ENCODE peak calls at places on chromosomes 5 and 9, in four cellular contexts. P, F, U and M are unnamed samples.

GRCh38 chr9:123960366-123960765 is 30.4 kb upstream of the DENND1A start:
- DNase-seq in P (no peak), F (no peak), U (no peak), M (no peak)

GRCh38 chr5:58188287-58188651 is 271.6 kb downstream of the PLK2 start:
- DNase-seq in P (peak), F (no peak), U (peak), M (no peak)

GRCh38 chr5:74641014-74641777 is 668 bp upstream of the ENC1 start:
- DNase-seq in P (peak), F (peak), U (peak), M (peak)

GRCh38 chr9:131312822-131313770 is 23.6 kb downstream of the PLPP7 start:
- DNase-seq in P (no peak), F (no peak), U (no peak), M (peak)

GRCh38 chr5:61162010-61162831 is at the start of gene SMIM15:
- DNase-seq in P (peak), F (peak), U (peak), M (peak)

GRCh38 chr5:160450164-160450932 is 28.7 kb downstream of the PTTG1 start:
- DNase-seq in P (peak), F (no peak), U (no peak), M (no peak)

GRCh38 chr5:154238776-154239481 is 48.4 kb downstream of the GALNT10 start:
- DNase-seq in P (peak), F (no peak), U (no peak), M (no peak)

GRCh38 chr9:136856541-136857141 is 4.5 kb downstream of the MAMDC4 start:
- DNase-seq in P (no peak), F (no peak), U (no peak), M (peak)

GRCh38 chr5:169856571-169856970 is 123.7 kb downstream of the INSYN2B start:
- DNase-seq in P (peak), F (no peak), U (peak), M (no peak)

GRCh38 chr5:135350536-135350935 is 48.5 kb downstream of the MACROH2A1 start:
- DNase-seq in P (no peak), F (no peak), U (no peak), M (no peak)

GRCh38 chr9:35790385-35791291 is 753 bp upstream of the NPR2 start:
- DNase-seq in P (peak), F (peak), U (peak), M (peak)

GRCh38 chr5:1510631-1511030 is 13.1 kb downstream of the LPCAT1 start:
- DNase-seq in P (no peak), F (no peak), U (no peak), M (no peak)

GRCh38 chr5:35859101-35859661 is 2.5 kb downstream of the IL7R start:
- DNase-seq in P (peak), F (peak), U (peak), M (no peak)

GRCh38 chr9:112299514-112299913 is 33.9 kb downstream of the PTBP3 start:
- DNase-seq in P (peak), F (no peak), U (peak), M (no peak)

GRCh38 chr5:111142932-111143331 is 50.8 kb downstream of the WDR36 start:
- DNase-seq in P (peak), F (no peak), U (peak), M (no peak)

GRCh38 chr5:36686881-36687280 is 80.5 kb downstream of the SLC1A3 start:
- DNase-seq in P (no peak), F (no peak), U (no peak), M (no peak)

GRCh38 chr9:3875371-3876132 is 349.8 kb upstream of the RFX3 start:
- DNase-seq in P (peak), F (no peak), U (peak), M (no peak)

GRCh38 chr5:141208478-141208877 is at the start of gene PCDHB12:
- DNase-seq in P (peak), F (no peak), U (no peak), M (no peak)

GRCh38 chr9:114895605-114896004 is 34.8 kb downstream of the TNFSF8 start:
- DNase-seq in P (no peak), F (no peak), U (peak), M (no peak)

GRCh38 chr9:128552744-128553221 is 396 bp downstream of the SPTAN1 start:
- DNase-seq in P (peak), F (peak), U (no peak), M (peak)

GRCh38 chr9:130666393-130667116 is 2.2 kb downstream of the PRDM12 start:
- DNase-seq in P (no peak), F (no peak), U (no peak), M (no peak)

GRCh38 chr5:66933066-66933465 is 263.5 kb downstream of the CD180 start:
- DNase-seq in P (peak), F (no peak), U (peak), M (no peak)

GRCh38 chr5:42810905-42811590 is 644 bp downstream of the SELENOP start:
- DNase-seq in P (no peak), F (no peak), U (peak), M (no peak)

GRCh38 chr5:60207031-60207430 is 313.5 kb upstream of the PDE4D start:
- DNase-seq in P (no peak), F (no peak), U (no peak), M (no peak)

GRCh38 chr9:107635137-107635802 is 145.7 kb upstream of the KLF4 start:
- DNase-seq in P (no peak), F (no peak), U (peak), M (no peak)

GRCh38 chr9:26685857-26686256 is 206.7 kb downstream of the CAAP1 start:
- DNase-seq in P (no peak), F (no peak), U (no peak), M (no peak)

GRCh38 chr5:77560677-77561263 is 68.7 kb upstream of the WDR41 start:
- DNase-seq in P (peak), F (peak), U (peak), M (no peak)

GRCh38 chr9:16704489-16705111 is 165.9 kb downstream of the BNC2 start:
- DNase-seq in P (no peak), F (no peak), U (peak), M (peak)

GRCh38 chr9:3549243-3549642 is 23.4 kb upstream of the RFX3 start:
- DNase-seq in P (no peak), F (no peak), U (no peak), M (no peak)

GRCh38 chr5:167945542-167946384 is 345.7 kb upstream of the WWC1 start:
- DNase-seq in P (no peak), F (no peak), U (peak), M (no peak)
- H3K9ac ChIP-seq in P (no peak), F (no peak), U (no peak), M (no peak)

DNA sequence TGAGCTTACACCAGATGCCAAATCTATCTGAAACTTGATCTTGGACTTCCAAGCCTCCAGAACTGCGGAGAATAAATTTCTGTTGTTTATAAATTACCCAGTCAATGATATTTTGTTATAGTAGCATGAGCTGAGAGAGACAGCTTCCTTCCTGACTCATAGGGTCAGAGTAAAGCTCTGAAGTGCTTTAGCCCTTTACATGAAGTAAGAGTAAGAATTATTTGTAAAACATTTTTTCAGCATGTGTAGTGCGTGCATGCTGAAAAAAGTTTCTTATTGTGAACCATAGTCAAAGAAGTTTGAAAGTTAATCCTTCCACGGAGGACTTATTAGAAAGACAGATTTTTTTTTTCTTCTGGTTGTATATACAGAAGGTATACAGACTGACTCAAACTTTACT is 172.4 kb downstream of the DMRT2 start:
- DNase-seq in P (no peak), F (no peak), U (peak), M (no peak)
- H3K9ac ChIP-seq in P (no peak), F (no peak), U (no peak), M (no peak)

GRCh38 chr9:88006511-88007290 is 32.4 kb upstream of the CDK20 start:
- DNase-seq in P (no peak), F (no peak), U (no peak), M (no peak)
- H3K9ac ChIP-seq in P (no peak), F (no peak), U (no peak), M (no peak)

DNA sequence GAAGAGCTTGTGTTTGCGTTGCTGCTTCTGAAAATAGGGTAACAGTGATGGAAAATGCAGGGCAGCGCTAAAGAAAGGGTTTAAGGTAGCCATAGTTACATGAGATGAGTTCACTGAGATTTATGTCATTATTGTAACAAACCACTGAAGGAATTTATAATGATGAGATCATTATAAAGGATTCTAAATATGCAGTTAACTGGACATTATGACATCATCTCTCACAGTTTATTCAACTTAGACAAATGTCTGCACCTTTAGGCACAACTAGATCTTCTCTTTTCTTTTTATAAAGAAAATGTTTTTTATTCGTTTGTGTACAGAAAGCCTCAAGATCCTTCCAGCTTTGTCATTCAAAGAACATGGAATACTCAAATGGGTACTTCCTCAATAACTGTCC is 291.5 kb upstream of the SMARCA2 start:
- DNase-seq in P (no peak), F (no peak), U (no peak), M (no peak)
- H3K9ac ChIP-seq in P (no peak), F (no peak), U (no peak), M (no peak)

GRCh38 chr5:107464403-107464802 is 206.3 kb downstream of the EFNA5 start:
- DNase-seq in P (peak), F (no peak), U (no peak), M (no peak)
- H3K9ac ChIP-seq in P (no peak), F (no peak), U (no peak), M (no peak)

DNA sequence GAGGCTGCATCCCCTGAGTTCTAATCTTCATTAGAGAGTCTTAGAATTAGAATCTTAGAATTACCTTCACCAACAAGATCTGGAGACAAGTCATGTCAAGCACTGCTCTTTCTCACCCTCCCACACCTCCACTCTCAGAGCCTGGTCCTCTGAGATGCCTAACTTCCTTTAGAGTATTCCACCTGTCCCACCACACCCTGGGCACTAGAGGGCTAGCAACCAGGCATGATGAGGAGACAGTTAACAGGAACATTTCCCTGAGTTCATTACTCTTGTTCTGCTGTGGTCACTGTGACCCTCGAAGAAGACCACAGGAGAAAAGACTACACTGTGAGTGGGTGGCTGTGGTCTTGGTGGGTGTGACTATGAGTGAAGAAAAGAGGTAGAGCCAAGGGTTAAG is 25.2 kb upstream of the MAP1B start:
- DNase-seq in P (no peak), F (no peak), U (no peak), M (no peak)
- H3K9ac ChIP-seq in P (no peak), F (no peak), U (no peak), M (no peak)

GRCh38 chr9:92607088-92607487 is 62.8 kb downstream of the IPPK start:
- DNase-seq in P (peak), F (no peak), U (peak), M (no peak)
- H3K9ac ChIP-seq in P (no peak), F (no peak), U (no peak), M (no peak)

GRCh38 chr5:158195811-158196210 is 336.9 kb upstream of the CLINT1 start:
- DNase-seq in P (no peak), F (no peak), U (no peak), M (no peak)
- H3K9ac ChIP-seq in P (no peak), F (no peak), U (no peak), M (no peak)